ENCODE peak calls at places on chromosome 21, in nine cellular contexts. One of them, this sample, is unnamed.
A peak's percentile ranks its signal among the peaks of the same experiment; 100 is the strongest.

GRCh38 chr21:15742052-15742451 is 12.3 kb downstream of the USP25 start:
- DNase-seq in adrenal gland: no peak
- DNase-seq in testis: no peak
- DNase-seq in uterus: no peak
- DNase-seq in Peyer's patch: no peak
- DNase-seq in tibial nerve: no peak
- DNase-seq in NB4: no peak
- DNase-seq in body of pancreas: no peak
- DNase-seq in heart left ventricle: peak; percentile 19
- DNase-seq in this sample: no peak

GRCh38 chr21:45950740-45951515 is 30.6 kb upstream of the COL6A1 start:
- DNase-seq in adrenal gland: no peak
- DNase-seq in testis: peak; percentile 62
- DNase-seq in uterus: peak; percentile 86
- DNase-seq in Peyer's patch: no peak
- DNase-seq in tibial nerve: no peak
- DNase-seq in NB4: no peak
- DNase-seq in body of pancreas: peak; percentile 69
- DNase-seq in heart left ventricle: peak; percentile 70
- DNase-seq in this sample: peak; percentile 82

GRCh38 chr21:45558044-45558721 is 15.9 kb upstream of the SLC19A1 start:
- DNase-seq in adrenal gland: peak; percentile 14
- DNase-seq in testis: no peak
- DNase-seq in uterus: peak; percentile 9
- DNase-seq in Peyer's patch: peak; percentile 32
- DNase-seq in tibial nerve: peak; percentile 7
- DNase-seq in NB4: no peak
- DNase-seq in body of pancreas: no peak
- DNase-seq in heart left ventricle: no peak
- DNase-seq in this sample: no peak

GRCh38 chr21:15669247-15669646 is 60.5 kb upstream of the USP25 start:
- DNase-seq in adrenal gland: no peak
- DNase-seq in testis: no peak
- DNase-seq in uterus: no peak
- DNase-seq in Peyer's patch: no peak
- DNase-seq in tibial nerve: no peak
- DNase-seq in NB4: peak; percentile 20
- DNase-seq in body of pancreas: no peak
- DNase-seq in heart left ventricle: no peak
- DNase-seq in this sample: no peak

GRCh38 chr21:36699026-36699545 is at the start of gene SIM2:
- DNase-seq in adrenal gland: no peak
- DNase-seq in testis: no peak
- DNase-seq in uterus: no peak
- DNase-seq in Peyer's patch: no peak
- DNase-seq in tibial nerve: no peak
- DNase-seq in NB4: no peak
- DNase-seq in body of pancreas: no peak
- DNase-seq in heart left ventricle: no peak
- DNase-seq in this sample: no peak

GRCh38 chr21:45551316-45551715 is 9.1 kb upstream of the SLC19A1 start:
- DNase-seq in adrenal gland: peak; percentile 41
- DNase-seq in testis: no peak
- DNase-seq in uterus: no peak
- DNase-seq in Peyer's patch: peak; percentile 76
- DNase-seq in tibial nerve: no peak
- DNase-seq in NB4: peak; percentile 70
- DNase-seq in body of pancreas: peak; percentile 10
- DNase-seq in heart left ventricle: peak; percentile 25
- DNase-seq in this sample: no peak

GRCh38 chr21:17548262-17548661 is 35.4 kb downstream of the CXADR start:
- DNase-seq in adrenal gland: no peak
- DNase-seq in testis: no peak
- DNase-seq in uterus: no peak
- DNase-seq in Peyer's patch: no peak
- DNase-seq in tibial nerve: no peak
- DNase-seq in NB4: no peak
- DNase-seq in body of pancreas: no peak
- DNase-seq in heart left ventricle: peak; percentile 46
- DNase-seq in this sample: no peak

GRCh38 chr21:20741445-20741844 is 256.8 kb upstream of the NCAM2 start:
- DNase-seq in adrenal gland: no peak
- DNase-seq in testis: no peak
- DNase-seq in uterus: no peak
- DNase-seq in Peyer's patch: no peak
- DNase-seq in tibial nerve: no peak
- DNase-seq in NB4: no peak
- DNase-seq in body of pancreas: no peak
- DNase-seq in heart left ventricle: no peak
- DNase-seq in this sample: no peak

GRCh38 chr21:25927195-25927880 is 192.6 kb downstream of the GABPA start:
- DNase-seq in adrenal gland: no peak
- DNase-seq in testis: no peak
- DNase-seq in uterus: no peak
- DNase-seq in Peyer's patch: no peak
- DNase-seq in tibial nerve: no peak
- DNase-seq in NB4: no peak
- DNase-seq in body of pancreas: no peak
- DNase-seq in heart left ventricle: no peak
- DNase-seq in this sample: no peak

GRCh38 chr21:45613396-45613795 is 30.1 kb upstream of the PCBP3 start:
- DNase-seq in adrenal gland: no peak
- DNase-seq in testis: no peak
- DNase-seq in uterus: no peak
- DNase-seq in Peyer's patch: peak; percentile 44
- DNase-seq in tibial nerve: no peak
- DNase-seq in NB4: no peak
- DNase-seq in body of pancreas: no peak
- DNase-seq in heart left ventricle: no peak
- DNase-seq in this sample: no peak

GRCh38 chr21:35506352-35506751 is 457.2 kb upstream of the RUNX1 start:
- DNase-seq in adrenal gland: no peak
- DNase-seq in testis: no peak
- DNase-seq in uterus: no peak
- DNase-seq in Peyer's patch: no peak
- DNase-seq in tibial nerve: no peak
- DNase-seq in NB4: no peak
- DNase-seq in body of pancreas: no peak
- DNase-seq in heart left ventricle: no peak
- DNase-seq in this sample: no peak

GRCh38 chr21:35504277-35504676 is 455.2 kb upstream of the RUNX1 start:
- DNase-seq in adrenal gland: no peak
- DNase-seq in testis: no peak
- DNase-seq in uterus: no peak
- DNase-seq in Peyer's patch: no peak
- DNase-seq in tibial nerve: no peak
- DNase-seq in NB4: no peak
- DNase-seq in body of pancreas: no peak
- DNase-seq in heart left ventricle: no peak
- DNase-seq in this sample: no peak

GRCh38 chr21:35508389-35508888 is 459.3 kb upstream of the RUNX1 start:
- DNase-seq in adrenal gland: peak; percentile 53
- DNase-seq in testis: peak; percentile 49
- DNase-seq in uterus: no peak
- DNase-seq in Peyer's patch: peak; percentile 70
- DNase-seq in tibial nerve: peak; percentile 23
- DNase-seq in NB4: peak; percentile 98
- DNase-seq in body of pancreas: no peak
- DNase-seq in heart left ventricle: peak; percentile 66
- DNase-seq in this sample: peak; percentile 25

GRCh38 chr21:35505067-35505466 is 456.0 kb upstream of the RUNX1 start:
- DNase-seq in adrenal gland: no peak
- DNase-seq in testis: no peak
- DNase-seq in uterus: no peak
- DNase-seq in Peyer's patch: no peak
- DNase-seq in tibial nerve: no peak
- DNase-seq in NB4: no peak
- DNase-seq in body of pancreas: no peak
- DNase-seq in heart left ventricle: no peak
- DNase-seq in this sample: no peak

GRCh38 chr21:35503646-35504045 is 454.5 kb upstream of the RUNX1 start:
- DNase-seq in adrenal gland: no peak
- DNase-seq in testis: peak; percentile 25
- DNase-seq in uterus: no peak
- DNase-seq in Peyer's patch: no peak
- DNase-seq in tibial nerve: no peak
- DNase-seq in NB4: peak; percentile 52
- DNase-seq in body of pancreas: no peak
- DNase-seq in heart left ventricle: no peak
- DNase-seq in this sample: no peak
- TF ChIP-seq POLR2A in adrenal gland: no peak
- TF ChIP-seq POLR2A in testis: no peak
- TF ChIP-seq POLR2A in uterus: no peak
- TF ChIP-seq POLR2A in Peyer's patch: no peak
- TF ChIP-seq POLR2A in tibial nerve: no peak
- TF ChIP-seq POLR2A in NB4: no peak
- TF ChIP-seq POLR2A in body of pancreas: no peak
- TF ChIP-seq POLR2A in heart left ventricle: no peak
- TF ChIP-seq POLR2A in this sample: no peak

DNA sequence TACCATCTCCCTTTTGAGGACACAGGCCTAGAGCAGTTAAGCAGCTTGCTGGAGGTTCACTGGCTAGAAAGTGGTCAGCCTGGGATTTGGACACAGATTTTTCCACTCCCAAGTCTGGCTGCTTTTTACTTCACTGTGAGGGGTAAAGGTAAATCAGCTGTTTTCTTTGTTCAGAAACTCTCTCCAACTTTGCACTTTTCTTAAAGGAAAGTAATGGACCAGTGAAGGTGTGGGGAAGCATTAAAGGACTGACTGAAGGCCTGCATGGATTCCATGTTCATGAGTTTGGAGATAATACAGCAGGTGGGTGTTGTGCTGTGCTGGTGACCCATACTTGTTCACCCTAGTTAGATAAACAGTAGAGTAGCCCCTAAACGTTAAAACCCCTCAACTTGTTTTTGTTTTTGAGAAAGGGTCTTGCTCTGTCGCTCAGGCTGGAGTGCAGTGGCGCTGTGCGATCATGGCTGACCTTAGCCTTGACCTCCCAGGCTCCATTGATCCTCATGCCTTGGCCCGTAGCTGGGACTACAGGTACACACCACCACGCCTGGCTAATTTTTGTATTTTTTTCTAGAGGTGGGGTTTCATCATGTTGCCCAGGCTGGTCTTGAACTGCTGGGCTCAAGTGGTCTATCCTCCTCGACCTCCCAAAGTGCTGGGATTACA is 4.2 kb downstream of the SOD1 start:
- DNase-seq in adrenal gland: no peak
- DNase-seq in testis: no peak
- DNase-seq in uterus: no peak
- DNase-seq in Peyer's patch: no peak
- DNase-seq in tibial nerve: no peak
- DNase-seq in NB4: no peak
- DNase-seq in body of pancreas: no peak
- DNase-seq in heart left ventricle: no peak
- DNase-seq in this sample: no peak
- TF ChIP-seq POLR2A in adrenal gland: no peak
- TF ChIP-seq POLR2A in testis: no peak
- TF ChIP-seq POLR2A in uterus: no peak
- TF ChIP-seq POLR2A in Peyer's patch: no peak
- TF ChIP-seq POLR2A in tibial nerve: no peak
- TF ChIP-seq POLR2A in NB4: no peak
- TF ChIP-seq POLR2A in body of pancreas: no peak
- TF ChIP-seq POLR2A in heart left ventricle: no peak
- TF ChIP-seq POLR2A in this sample: no peak

DNA sequence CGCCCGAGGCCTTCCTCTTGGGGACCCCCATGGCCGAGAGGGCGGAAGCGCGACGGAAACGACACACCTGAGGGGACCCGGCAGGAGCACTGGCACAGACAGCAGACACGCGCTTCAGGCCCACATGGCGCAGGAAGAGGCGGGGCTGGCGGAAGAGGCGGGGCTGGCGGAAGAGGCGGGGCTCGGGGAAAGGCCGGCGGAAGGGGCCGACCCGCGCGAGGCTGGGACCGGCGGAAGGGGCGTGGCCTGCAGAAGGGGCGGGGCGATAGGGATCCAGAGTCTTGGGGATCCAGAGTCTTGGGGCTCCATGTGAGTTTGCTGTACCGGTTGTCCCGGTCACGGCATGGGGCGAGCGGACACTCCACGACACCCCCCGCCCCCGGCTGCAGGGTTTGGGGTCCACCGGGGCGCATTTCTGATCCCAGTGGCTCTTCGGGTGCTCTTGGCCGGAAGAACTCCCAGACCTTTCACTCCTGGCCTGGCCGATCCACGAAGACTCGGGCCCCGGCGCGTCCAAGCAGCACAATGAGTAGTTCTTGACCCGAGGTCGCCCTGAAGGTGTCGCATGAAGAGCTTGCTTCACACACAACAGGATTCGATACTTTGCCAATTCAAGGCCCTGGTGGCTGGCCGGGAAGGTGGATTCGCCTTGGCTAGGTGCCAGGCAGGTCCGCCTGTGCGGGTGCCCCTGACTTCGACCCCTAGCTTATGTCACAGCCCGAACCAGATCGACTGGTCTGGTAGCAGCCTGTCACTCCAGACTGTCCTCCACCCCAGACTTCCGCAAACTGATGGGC is at the start of gene URB1:
- DNase-seq in adrenal gland: peak; percentile 86
- DNase-seq in testis: peak; percentile 95
- DNase-seq in uterus: peak; percentile 91
- DNase-seq in Peyer's patch: peak; percentile 96
- DNase-seq in tibial nerve: peak; percentile 86
- DNase-seq in NB4: peak; percentile 87
- DNase-seq in body of pancreas: peak; percentile 92
- DNase-seq in heart left ventricle: peak; percentile 94
- DNase-seq in this sample: peak; percentile 90
- TF ChIP-seq POLR2A in adrenal gland: peak; percentile 64
- TF ChIP-seq POLR2A in testis: peak; percentile 15
- TF ChIP-seq POLR2A in uterus: peak; percentile 77
- TF ChIP-seq POLR2A in Peyer's patch: peak; percentile 88
- TF ChIP-seq POLR2A in tibial nerve: peak; percentile 56
- TF ChIP-seq POLR2A in NB4: peak; percentile 68
- TF ChIP-seq POLR2A in body of pancreas: peak; percentile 77
- TF ChIP-seq POLR2A in heart left ventricle: peak; percentile 83
- TF ChIP-seq POLR2A in this sample: no peak

GRCh38 chr21:29053011-29053553 is 20.4 kb downstream of the CCT8 start:
- DNase-seq in adrenal gland: no peak
- DNase-seq in testis: no peak
- DNase-seq in uterus: no peak
- DNase-seq in Peyer's patch: no peak
- DNase-seq in tibial nerve: no peak
- DNase-seq in NB4: no peak
- DNase-seq in body of pancreas: no peak
- DNase-seq in heart left ventricle: no peak
- DNase-seq in this sample: no peak

GRCh38 chr21:29053656-29054055 is 19.8 kb downstream of the CCT8 start:
- DNase-seq in adrenal gland: no peak
- DNase-seq in testis: no peak
- DNase-seq in uterus: no peak
- DNase-seq in Peyer's patch: no peak
- DNase-seq in tibial nerve: no peak
- DNase-seq in NB4: no peak
- DNase-seq in body of pancreas: no peak
- DNase-seq in heart left ventricle: no peak
- DNase-seq in this sample: no peak

GRCh38 chr21:29055080-29055479 is 18.4 kb downstream of the CCT8 start:
- DNase-seq in adrenal gland: no peak
- DNase-seq in testis: no peak
- DNase-seq in uterus: no peak
- DNase-seq in Peyer's patch: no peak
- DNase-seq in tibial nerve: no peak
- DNase-seq in NB4: no peak
- DNase-seq in body of pancreas: no peak
- DNase-seq in heart left ventricle: no peak
- DNase-seq in this sample: no peak

GRCh38 chr21:29056538-29057050 is 16.9 kb downstream of the CCT8 start:
- DNase-seq in adrenal gland: no peak
- DNase-seq in testis: no peak
- DNase-seq in uterus: no peak
- DNase-seq in Peyer's patch: no peak
- DNase-seq in tibial nerve: no peak
- DNase-seq in NB4: no peak
- DNase-seq in body of pancreas: no peak
- DNase-seq in heart left ventricle: no peak
- DNase-seq in this sample: no peak

GRCh38 chr21:29056005-29056404 is 17.4 kb downstream of the CCT8 start:
- DNase-seq in adrenal gland: no peak
- DNase-seq in testis: no peak
- DNase-seq in uterus: no peak
- DNase-seq in Peyer's patch: no peak
- DNase-seq in tibial nerve: no peak
- DNase-seq in NB4: no peak
- DNase-seq in body of pancreas: no peak
- DNase-seq in heart left ventricle: no peak
- DNase-seq in this sample: no peak
- TF ChIP-seq POLR2A in adrenal gland: no peak
- TF ChIP-seq POLR2A in testis: no peak
- TF ChIP-seq POLR2A in uterus: no peak
- TF ChIP-seq POLR2A in Peyer's patch: no peak
- TF ChIP-seq POLR2A in tibial nerve: no peak
- TF ChIP-seq POLR2A in NB4: no peak
- TF ChIP-seq POLR2A in body of pancreas: no peak
- TF ChIP-seq POLR2A in heart left ventricle: no peak
- TF ChIP-seq POLR2A in this sample: no peak

This sample was measured in thyroid gland.